ENCODE peak calls at places on chromosomes 7 and 10, in six cellular contexts. O, R, L, J, V and B are unnamed samples.

GRCh38 chr10:110269641-110270318 is 34.9 kb downstream of the SMNDC1 start:
- DNase-seq in R (peak), L (no peak), O (no peak), J (no peak), V (no peak), B (no peak)

GRCh38 chr10:13795653-13796555 is 209.1 kb downstream of the PRPF18 start:
- DNase-seq in L (no peak), O (no peak), R (no peak), V (no peak), J (no peak), B (no peak)

GRCh38 chr10:101668566-101668965 is 26.4 kb downstream of the FBXW4 start:
- DNase-seq in V (no peak), R (no peak), O (no peak), J (no peak), L (no peak), B (no peak)

GRCh38 chr10:61031341-61031740 is 87.4 kb upstream of the RHOBTB1 start:
- DNase-seq in R (no peak), V (no peak), O (no peak), L (no peak), J (no peak), B (no peak)

GRCh38 chr7:14414274-14414986 is 425.0 kb upstream of the ETV1 start:
- DNase-seq in J (no peak), R (no peak), O (no peak), V (no peak), L (no peak), B (no peak)

GRCh38 chr10:97503413-97503812 is 4.7 kb downstream of the UBTD1 start:
- DNase-seq in L (no peak), R (no peak), J (no peak), O (no peak), V (no peak), B (no peak)

GRCh38 chr7:43693687-43694398 is 35.5 kb downstream of the COA1 start:
- DNase-seq in R (peak), V (no peak), J (no peak), L (no peak), O (no peak), B (no peak)

GRCh38 chr7:96354881-96355280 is 33.0 kb upstream of the SLC25A13 start:
- DNase-seq in O (no peak), J (no peak), R (no peak), L (no peak), V (no peak), B (no peak)

GRCh38 chr10:26804418-26805393 is 56.1 kb downstream of the ABI1 start:
- DNase-seq in O (no peak), J (no peak), V (no peak), R (no peak), L (no peak), B (no peak)

GRCh38 chr10:103197177-103197576 is 4.1 kb upstream of the NT5C2 start:
- DNase-seq in V (no peak), R (peak), O (peak), L (no peak), J (no peak), B (no peak)

GRCh38 chr10:14880201-14880600 is 1.5 kb downstream of the SUV39H2 start:
- DNase-seq in L (no peak), R (no peak), V (no peak), O (no peak), J (no peak), B (no peak)

GRCh38 chr10:110762849-110763211 is 108.9 kb upstream of the PDCD4 start:
- DNase-seq in R (no peak), O (no peak), V (no peak), J (no peak), L (no peak), B (no peak)

GRCh38 chr7:77837275-77837674 is 38.7 kb downstream of the PHTF2 start:
- DNase-seq in R (no peak), O (no peak), J (no peak), V (no peak), L (no peak), B (no peak)

GRCh38 chr10:108490931-108491330 is 1326.4 kb upstream of the SORCS1 start:
- DNase-seq in J (no peak), V (no peak), R (no peak), L (no peak), O (no peak), B (no peak)

GRCh38 chr10:9634466-9634865 is 1383.2 kb upstream of the CELF2 start:
- DNase-seq in J (no peak), R (no peak), V (no peak), L (no peak), O (no peak), B (no peak)

GRCh38 chr7:604038-604883 is 84.6 kb upstream of the PDGFA start:
- DNase-seq in V (peak), R (no peak), J (peak), L (no peak), O (peak), B (peak)

GRCh38 chr7:45182856-45183710 is 25.5 kb downstream of the RAMP3 start:
- DNase-seq in O (no peak), J (no peak), R (no peak), V (no peak), L (no peak), B (no peak)

GRCh38 chr10:78507761-78508160 is 474.1 kb downstream of the RPS24 start:
- DNase-seq in V (no peak), O (no peak), R (no peak), L (no peak), J (no peak), B (no peak)

GRCh38 chr7:113371376-113372043 is 253.2 kb upstream of the SMIM30 start:
- DNase-seq in J (no peak), V (no peak), L (no peak), O (no peak), R (no peak), B (no peak)

GRCh38 chr10:43424431-43424830 is 12.5 kb upstream of the ZNF487 start:
- DNase-seq in J (no peak), V (no peak), R (no peak), L (no peak), O (no peak), B (no peak)

GRCh38 chr7:84941291-84941690 is 245.6 kb downstream of the SEMA3D start:
- DNase-seq in O (no peak), V (no peak), R (no peak), J (no peak), L (no peak), B (no peak)

GRCh38 chr7:5850944-5851343 is 29.7 kb upstream of the OCM start:
- DNase-seq in R (no peak), J (no peak), V (no peak), L (no peak), O (no peak), B (no peak)

GRCh38 chr10:44961931-44962750 is 2.5 kb downstream of the RASSF4 start:
- DNase-seq in R (no peak), L (peak), J (no peak), V (no peak), O (no peak), B (no peak)

GRCh38 chr7:16430133-16430532 is 8.8 kb upstream of the CRPPA start:
- DNase-seq in R (no peak), L (no peak), O (no peak), J (no peak), V (no peak), B (no peak)

GRCh38 chr7:142628945-142629344 is 120.3 kb upstream of the PRSS1 start:
- DNase-seq in J (no peak), V (no peak), R (no peak), L (no peak), O (no peak), B (no peak)

GRCh38 chr7:52325237-52325636 is 710.2 kb upstream of the POM121L12 start:
- DNase-seq in J (no peak), V (no peak), R (no peak), O (no peak), L (no peak), B (no peak)

GRCh38 chr10:121041499-121041898 is 190.3 kb downstream of the WDR11 start:
- DNase-seq in L (no peak), V (no peak), R (no peak), J (no peak), O (no peak), B (no peak)

GRCh38 chr10:100697070-100697469 is 48.3 kb upstream of the PAX2 start:
- DNase-seq in L (no peak), J (no peak), R (peak), O (no peak), V (no peak), B (no peak)

GRCh38 chr7:100132697-100133137 is 6.0 kb downstream of the MBLAC1 start:
- DNase-seq in R (peak), O (peak), V (no peak), L (peak), J (no peak), B (peak)

GRCh38 chr7:158400601-158401225 is 186.9 kb downstream of the PTPRN2 start:
- DNase-seq in L (no peak), J (no peak), V (no peak), O (no peak), R (no peak), B (no peak)

GRCh38 chr7:104551226-104551625 is 222.8 kb downstream of the LHFPL3 start:
- DNase-seq in R (no peak), L (no peak), J (no peak), V (no peak), O (no peak), B (no peak)

GRCh38 chr10:15744217-15744865 is 24.6 kb upstream of the ITGA8 start:
- DNase-seq in R (peak), L (peak), O (peak), J (peak), V (no peak), B (peak)

GRCh38 chr7:1714583-1715330 is 44.7 kb downstream of the ELFN1 start:
- DNase-seq in R (no peak), V (no peak), L (no peak), J (no peak), O (no peak), B (no peak)

GRCh38 chr10:16049775-16050174 is 189.5 kb upstream of the MINDY3 start:
- DNase-seq in V (no peak), O (no peak), R (no peak), J (no peak), L (no peak), B (no peak)

GRCh38 chr10:52566471-52567246 is 205.9 kb downstream of the MBL2 start:
- DNase-seq in O (no peak), R (peak), L (no peak), J (no peak), V (no peak), B (no peak)
- TF ChIP-seq TAF1 in O (no peak), R (no peak), L (no peak), J (no peak), V (no peak), B (no peak)

GRCh38 chr10:623477-624311 is 65.8 kb downstream of the DIP2C start:
- DNase-seq in O (no peak), V (no peak), R (no peak), J (no peak), L (no peak), B (no peak)

GRCh38 chr10:624312-624604 is 65.2 kb downstream of the DIP2C start:
- DNase-seq in L (no peak), O (no peak), R (no peak), V (no peak), J (no peak), B (no peak)

GRCh38 chr10:625335-625699 is 64.2 kb downstream of the DIP2C start:
- DNase-seq in O (no peak), R (no peak), V (no peak), L (no peak), J (no peak), B (no peak)

GRCh38 chr10:625751-626711 is 63.4 kb downstream of the DIP2C start:
- DNase-seq in J (no peak), R (no peak), L (no peak), O (no peak), V (no peak), B (no peak)

GRCh38 chr10:624605-625334 is 64.7 kb downstream of the DIP2C start:
- DNase-seq in J (no peak), R (peak), V (no peak), L (no peak), O (no peak), B (no peak)
- TF ChIP-seq POLR2AphosphoS5 in J (no peak), R (no peak), V (no peak), L (no peak), O (no peak), B (no peak)

GRCh38 chr7:151087247-151088018 is 1.2 kb downstream of the AGAP3 start:
- DNase-seq in J (no peak), V (no peak), L (no peak), O (peak), R (peak), B (no peak)
- TF ChIP-seq POLR2A in J (no peak), V (peak), L (no peak), O (peak), R (no peak), B (no peak)

GRCh38 chr7:82382276-82382675 is 61.3 kb downstream of the CACNA2D1 start:
- DNase-seq in J (no peak), R (no peak), O (no peak), V (no peak), L (no peak), B (no peak)
- TF ChIP-seq TAF1 in J (no peak), R (no peak), O (no peak), V (no peak), L (no peak), B (no peak)